ENCODE peak calls at places on chromosomes 7 and 10, in nine cellular contexts. N is upper lobe of right lung, G is dorsolateral prefrontal cortex, T is A549, Y is retinal pigment epithelial cell, F is neural progenitor cell, R is AG04450, V is prostate gland, P is K562. K is an unnamed sample.

GRCh38 chr10:30529373-30529998 is 95.5 kb downstream of the MAP3K8 start:
- DNase-seq in T (no peak), Y (no peak), G (peak), R (no peak), V (peak), P (no peak), N (peak), F (no peak), K (no peak)

GRCh38 chr10:77564781-77565589 is 72.6 kb downstream of the KCNMA1 start:
- DNase-seq in G (no peak), P (no peak), V (no peak), T (peak), R (no peak), F (peak), N (no peak), Y (no peak), K (peak)

GRCh38 chr10:118394557-118395194 is 52.6 kb upstream of the FAM204A start:
- DNase-seq in V (no peak), G (no peak), P (no peak), R (no peak), Y (no peak), N (no peak), F (no peak), T (no peak), K (no peak)

GRCh38 chr7:124459101-124460052 is 306.2 kb downstream of the GPR37 start:
- DNase-seq in P (no peak), F (no peak), R (peak), V (no peak), N (no peak), Y (peak), G (peak), T (no peak), K (peak)

GRCh38 chr7:73449422-73449821 is 15.8 kb downstream of the FZD9 start:
- DNase-seq in F (no peak), N (no peak), P (no peak), R (no peak), V (no peak), Y (no peak), T (no peak), G (no peak), K (no peak)

GRCh38 chr7:573496-574295 is 54.0 kb upstream of the PDGFA start:
- DNase-seq in P (no peak), T (no peak), V (no peak), G (no peak), F (no peak), N (no peak), R (no peak), Y (no peak), K (no peak)

GRCh38 chr7:1992554-1992953 is 240.2 kb downstream of the MAD1L1 start:
- DNase-seq in V (no peak), Y (no peak), N (no peak), G (no peak), R (no peak), P (no peak), F (no peak), T (no peak), K (no peak)

GRCh38 chr7:141072548-141073172 is 1.2 kb upstream of the TMEM178B start:
- DNase-seq in V (peak), T (peak), N (peak), Y (no peak), P (no peak), F (peak), G (peak), R (peak), K (peak)

GRCh38 chr7:138602456-138602855 is 98.7 kb downstream of the SVOPL start:
- DNase-seq in P (no peak), F (no peak), N (no peak), R (no peak), G (no peak), Y (no peak), V (no peak), T (no peak), K (no peak)

GRCh38 chr10:100020883-100021248 is 11.1 kb upstream of the DNMBP start:
- DNase-seq in V (no peak), Y (no peak), N (no peak), G (no peak), T (no peak), R (no peak), P (no peak), F (no peak), K (no peak)

GRCh38 chr7:91913612-91914011 is 27.1 kb upstream of the AKAP9 start:
- DNase-seq in R (no peak), G (no peak), V (no peak), Y (no peak), P (no peak), N (no peak), T (no peak), F (no peak), K (peak)

GRCh38 chr7:47627580-47628283 is 45.8 kb upstream of the TNS3 start:
- DNase-seq in P (no peak), G (no peak), T (no peak), N (no peak), Y (no peak), V (no peak), F (no peak), R (no peak), K (no peak)

GRCh38 chr10:132512693-132513345 is 24.8 kb upstream of the INPP5A start:
- DNase-seq in Y (no peak), G (no peak), P (no peak), F (no peak), R (no peak), T (no peak), N (no peak), V (no peak), K (no peak)

GRCh38 chr7:21869785-21870402 is 75.8 kb downstream of the CDCA7L start:
- DNase-seq in F (peak), R (no peak), V (no peak), T (no peak), P (peak), G (no peak), N (no peak), Y (peak), K (peak)

GRCh38 chr10:48215148-48215982 is 59.1 kb downstream of the FRMPD2 start:
- DNase-seq in R (no peak), F (peak), G (peak), P (peak), T (peak), V (peak), N (no peak), Y (no peak), K (peak)
- TF ChIP-seq CTCF in R (peak), F (peak), G (peak), P (peak), T (peak), V (peak), N (peak), Y (peak), K (peak)

GRCh38 chr7:95502403-95502802 is 16.7 kb downstream of the ASB4 start:
- DNase-seq in F (no peak), R (no peak), P (no peak), Y (no peak), V (no peak), N (no peak), G (no peak), T (no peak), K (no peak)

DNA sequence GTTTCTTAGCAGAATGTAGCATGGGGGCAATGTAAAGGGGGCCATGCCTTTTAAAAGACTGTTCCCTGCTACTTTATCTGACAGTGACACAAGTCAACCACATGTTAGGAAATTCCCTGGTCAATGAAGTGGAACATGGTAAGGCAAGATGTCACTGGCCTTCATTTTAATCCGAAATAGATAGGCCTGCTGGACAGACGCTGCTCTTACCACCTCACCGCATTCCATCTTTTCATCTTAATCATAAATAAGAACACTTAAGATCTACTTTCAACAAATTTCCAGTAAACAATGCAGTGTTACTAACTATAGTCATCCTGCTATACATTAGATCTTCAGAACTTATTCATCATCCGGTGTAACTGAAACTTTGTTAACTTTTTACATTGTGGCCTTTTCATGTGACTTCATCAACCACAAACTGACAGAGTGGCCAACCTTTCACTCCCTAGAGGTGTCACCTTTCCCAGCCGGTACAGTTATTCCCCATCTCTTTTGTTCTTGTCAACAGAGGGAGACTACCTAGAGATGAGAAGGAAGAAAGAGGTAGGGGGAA is 15.6 kb downstream of the ASB4 start:
- DNase-seq in G (no peak), P (no peak), Y (no peak), T (no peak), V (no peak), N (no peak), R (no peak), F (no peak), K (no peak)
- H3K4me3 ChIP-seq in G (no peak), P (no peak), Y (no peak), T (no peak), V (no peak), N (no peak), R (no peak), F (no peak), K (no peak)

GRCh38 chr10:86046845-86047460 is 319.6 kb downstream of the GRID1 start:
- DNase-seq in N (no peak), Y (no peak), F (no peak), G (no peak), T (no peak), V (no peak), P (no peak), R (no peak), K (no peak)
- TF ChIP-seq CTCF in N (no peak), Y (no peak), F (no peak), G (no peak), T (no peak), V (no peak), P (no peak), R (no peak), K (no peak)

GRCh38 chr7:130912910-130913720 is 179.1 kb upstream of the KLF14 start:
- DNase-seq in Y (peak), P (peak), G (peak), V (no peak), T (no peak), N (peak), F (peak), R (peak), K (peak)

GRCh38 chr7:130910949-130911944 is 177.2 kb upstream of the KLF14 start:
- DNase-seq in T (no peak), R (no peak), N (no peak), P (peak), G (no peak), V (no peak), F (no peak), Y (no peak), K (peak)

GRCh38 chr7:130912086-130912909 is 178.3 kb upstream of the KLF14 start:
- DNase-seq in V (no peak), G (no peak), N (no peak), P (no peak), F (no peak), T (no peak), Y (no peak), R (peak), K (peak)

GRCh38 chr7:130914589-130915294 is 180.7 kb upstream of the KLF14 start:
- DNase-seq in G (no peak), R (no peak), P (no peak), T (no peak), Y (no peak), F (no peak), V (no peak), N (no peak), K (no peak)

DNA sequence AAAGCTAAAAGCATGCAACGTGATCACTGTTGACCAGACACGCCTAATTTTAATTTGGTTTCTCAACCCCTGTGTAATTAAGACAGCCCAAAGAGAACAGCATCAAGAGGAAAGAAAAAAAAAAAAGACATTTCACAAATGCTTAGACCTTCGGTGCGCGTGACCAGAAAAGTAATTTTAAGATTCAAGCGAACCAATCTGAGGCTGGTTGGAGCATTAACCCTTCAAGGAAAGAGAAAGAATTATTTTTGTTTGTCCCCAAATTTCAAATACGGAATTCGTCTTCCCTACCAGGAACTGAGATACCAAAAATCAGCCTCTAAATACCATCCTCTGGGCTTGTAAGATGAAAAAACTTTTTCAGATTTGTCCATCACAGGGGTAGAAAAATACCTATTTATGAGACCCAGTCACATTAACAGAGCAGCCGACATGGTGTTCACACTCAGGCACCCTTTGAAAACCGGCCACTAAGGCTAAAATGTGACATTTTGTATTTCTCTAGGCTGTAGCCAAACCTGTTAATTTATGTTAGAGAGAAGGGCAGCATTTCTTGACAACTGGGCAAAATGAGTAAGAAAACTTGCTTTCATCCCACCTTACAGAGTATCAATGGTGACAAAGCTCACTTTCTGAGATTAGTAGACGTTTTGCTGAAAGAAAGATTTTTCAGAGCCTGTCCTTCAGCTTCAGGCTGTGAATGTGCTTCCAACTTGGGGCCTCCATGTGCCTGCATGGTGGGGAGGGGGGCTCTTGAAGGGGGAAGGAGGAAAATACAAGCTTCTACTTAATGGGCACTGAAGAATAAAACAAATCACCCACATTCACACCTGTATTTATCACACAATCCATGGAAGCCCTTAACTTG is 179.9 kb upstream of the KLF14 start:
- DNase-seq in P (no peak), G (no peak), T (no peak), N (no peak), R (no peak), V (no peak), Y (no peak), F (no peak), K (no peak)
- H3K4me3 ChIP-seq in P (no peak), G (peak), T (peak), N (peak), R (peak), V (no peak), Y (peak), F (no peak), K (peak)

GRCh38 chr10:17617031-17617911 is at the start of gene HACD1:
- DNase-seq in T (peak), N (peak), Y (peak), P (peak), R (peak), F (peak), G (peak), V (peak), K (peak)
- TF ChIP-seq CTCF in T (peak), N (peak), Y (peak), P (no peak), R (peak), F (peak), G (peak), V (peak), K (peak)

GRCh38 chr10:59752278-59752940 is 846 bp downstream of the MRLN start:
- DNase-seq in F (no peak), N (no peak), Y (no peak), V (no peak), P (no peak), T (no peak), R (no peak), G (no peak), K (no peak)

GRCh38 chr10:59748834-59749233 is 4.4 kb downstream of the MRLN start:
- DNase-seq in F (no peak), T (no peak), Y (no peak), N (no peak), P (no peak), R (no peak), G (no peak), V (no peak), K (no peak)

GRCh38 chr10:59754951-59755350 is 1.7 kb upstream of the MRLN start:
- DNase-seq in G (no peak), F (no peak), R (no peak), N (no peak), P (no peak), V (no peak), Y (no peak), T (no peak), K (no peak)

GRCh38 chr10:59753267-59753666 is at the start of gene MRLN:
- DNase-seq in P (no peak), V (no peak), R (no peak), G (no peak), T (no peak), F (no peak), Y (no peak), N (no peak), K (no peak)

DNA sequence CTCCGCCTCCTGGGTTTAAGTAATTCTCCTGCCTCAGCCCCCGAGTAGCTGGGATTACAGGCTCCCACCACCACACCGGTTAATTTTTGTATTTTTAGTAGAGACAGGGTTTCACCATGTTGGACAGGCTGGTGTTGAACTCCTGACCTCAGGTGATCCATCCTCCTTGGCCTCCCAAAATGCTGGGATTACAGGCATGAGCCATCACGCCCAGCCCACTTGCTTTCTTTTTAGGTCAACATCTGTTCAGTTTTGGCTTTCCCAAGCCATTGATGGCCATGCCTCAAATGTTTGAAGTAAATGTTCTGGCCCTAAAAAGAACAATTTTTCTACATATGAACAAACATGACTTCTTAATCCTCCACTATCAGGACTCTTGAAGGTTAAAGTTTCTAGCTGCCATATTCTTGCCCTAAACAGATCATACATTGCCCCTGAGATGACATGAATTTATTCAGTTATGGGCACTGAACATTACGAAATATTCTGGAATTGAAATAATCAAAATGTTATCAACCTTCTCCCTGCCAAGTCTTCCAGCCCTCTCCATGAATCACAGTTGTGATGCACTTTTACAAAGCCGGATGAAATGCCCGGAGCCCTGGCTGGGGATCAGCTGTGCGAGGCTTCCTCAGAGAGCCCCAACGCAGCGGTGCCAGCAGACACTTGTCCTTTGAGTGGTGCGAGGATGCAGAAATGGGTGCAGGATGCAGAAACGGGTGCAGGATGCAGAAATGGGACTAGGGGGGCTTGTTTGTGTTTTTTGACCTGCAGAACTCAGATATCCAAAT is 2.9 kb downstream of the MRLN start:
- DNase-seq in T (no peak), R (no peak), P (no peak), N (no peak), F (no peak), G (no peak), V (no peak), Y (no peak), K (no peak)
- H3K4me3 ChIP-seq in T (no peak), R (no peak), P (no peak), N (no peak), F (no peak), G (no peak), V (no peak), Y (no peak), K (no peak)

GRCh38 chr7:96416599-96416998 is 94.7 kb upstream of the SLC25A13 start:
- DNase-seq in N (no peak), T (no peak), P (no peak), F (no peak), Y (no peak), G (no peak), V (no peak), R (no peak), K (no peak)

GRCh38 chr7:96414931-96415292 is 93.0 kb upstream of the SLC25A13 start:
- DNase-seq in V (peak), G (peak), T (no peak), Y (no peak), R (no peak), P (peak), N (no peak), F (peak), K (peak)

GRCh38 chr7:96418600-96418999 is 96.7 kb upstream of the SLC25A13 start:
- DNase-seq in N (no peak), V (no peak), Y (no peak), P (no peak), T (no peak), F (no peak), G (no peak), R (no peak), K (no peak)

GRCh38 chr7:96417784-96418183 is 95.9 kb upstream of the SLC25A13 start:
- DNase-seq in R (no peak), N (no peak), T (no peak), P (no peak), V (no peak), F (no peak), G (no peak), Y (no peak), K (no peak)

GRCh38 chr7:96415293-96415940 is 93.5 kb upstream of the SLC25A13 start:
- DNase-seq in R (no peak), Y (no peak), P (no peak), V (no peak), N (no peak), F (peak), G (no peak), T (no peak), K (no peak)
- TF ChIP-seq CTCF in R (no peak), Y (no peak), P (no peak), V (no peak), N (no peak), F (no peak), G (no peak), T (no peak), K (no peak)

GRCh38 chr7:114484226-114484625 is 69.6 kb downstream of the FOXP2 start:
- DNase-seq in F (no peak), V (no peak), P (no peak), N (no peak), Y (no peak), R (no peak), T (no peak), G (no peak), K (no peak)
- H3K4me3 ChIP-seq in F (no peak), V (no peak), P (no peak), N (no peak), Y (no peak), R (no peak), T (no peak), G (no peak), K (no peak)

GRCh38 chr7:32167256-32167655 is 97.0 kb upstream of the PDE1C start:
- DNase-seq in V (no peak), Y (no peak), F (no peak), R (no peak), P (no peak), T (no peak), N (no peak), G (no peak), K (no peak)

GRCh38 chr7:32163911-32164310 is 93.7 kb upstream of the PDE1C start:
- DNase-seq in Y (no peak), T (no peak), F (no peak), R (no peak), G (no peak), P (no peak), V (no peak), N (no peak), K (peak)

GRCh38 chr7:32161708-32162107 is 91.5 kb upstream of the PDE1C start:
- DNase-seq in N (no peak), Y (no peak), P (no peak), V (no peak), R (no peak), F (no peak), G (peak), T (no peak), K (peak)

GRCh38 chr7:32164341-32164996 is 94.3 kb upstream of the PDE1C start:
- DNase-seq in T (peak), V (no peak), Y (no peak), R (no peak), F (peak), P (peak), G (peak), N (no peak), K (peak)

DNA sequence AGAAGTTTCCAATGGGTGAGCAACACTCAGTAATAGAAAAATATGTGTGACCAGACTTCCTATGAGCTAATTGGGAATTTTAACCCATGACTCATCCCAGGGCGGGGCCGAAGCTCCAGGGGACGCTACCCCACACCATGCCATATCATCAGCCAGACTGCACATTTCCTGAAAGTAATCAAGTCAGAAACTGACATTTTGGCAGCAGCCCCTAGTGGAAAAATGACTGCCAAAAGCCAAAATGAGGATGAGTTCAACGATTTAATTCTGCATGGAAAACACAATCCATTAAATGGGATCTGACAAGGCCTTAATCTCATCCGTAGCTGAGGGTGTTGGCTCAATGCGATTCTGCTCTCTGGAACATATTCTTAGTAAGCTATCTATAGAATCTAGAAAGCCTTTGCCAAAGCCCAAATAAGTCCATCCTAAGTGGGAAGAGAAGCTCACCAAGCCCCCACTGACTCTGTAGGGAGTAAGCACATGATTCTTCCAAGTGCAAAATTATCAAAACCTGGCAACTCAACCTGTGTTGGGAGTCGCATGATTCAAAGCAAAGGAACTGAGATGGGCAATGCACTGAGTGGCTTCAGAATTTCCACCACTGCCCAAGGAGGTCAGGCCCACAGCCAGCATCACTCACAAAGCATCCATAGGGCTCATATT is 93.1 kb upstream of the PDE1C start:
- DNase-seq in Y (peak), R (no peak), T (peak), F (no peak), P (peak), V (no peak), G (peak), N (no peak), K (peak)
- TF ChIP-seq CTCF in Y (no peak), R (no peak), T (no peak), F (no peak), P (no peak), V (no peak), G (no peak), N (no peak), K (no peak)